ENCODE peak calls at places on chromosomes 5 and 9, in five cellular contexts. R is dorsolateral prefrontal cortex, C is A549, Z is lung, Y is stomach. D is an unnamed sample.
A peak's percentile ranks its signal among the peaks of the same experiment; 100 is the strongest.

GRCh38 chr5:109485030-109485429 is 75.3 kb upstream of the PJA2 start:
- DNase-seq in R (peak; percentile 70), C (no peak), Z (peak; percentile 44), Y (peak; percentile 82), D (no peak)

GRCh38 chr5:103461223-103461622 is 101.4 kb downstream of the NUDT12 start:
- DNase-seq in R (no peak), C (no peak), Z (no peak), Y (no peak), D (no peak)

GRCh38 chr5:2783223-2783622 is 31.7 kb upstream of the IRX2 start:
- DNase-seq in R (no peak), C (no peak), Z (no peak), Y (no peak), D (no peak)

GRCh38 chr5:180824630-180825476 is 22.2 kb upstream of the MGAT1 start:
- DNase-seq in R (no peak), C (no peak), Z (no peak), Y (no peak), D (no peak)

GRCh38 chr9:108813951-108814601 is 41.7 kb downstream of the ACTL7B start:
- DNase-seq in R (no peak), C (peak; percentile 57), Z (no peak), Y (no peak), D (no peak)

GRCh38 chr5:175831507-175831906 is 39.9 kb upstream of the CPLX2 start:
- DNase-seq in R (no peak), C (no peak), Z (no peak), Y (no peak), D (no peak)

GRCh38 chr9:84170521-84171141 is 169.9 kb downstream of the SLC28A3 start:
- DNase-seq in R (peak; percentile 37), C (peak; percentile 30), Z (peak; percentile 59), Y (peak; percentile 64), D (peak; percentile 87)

GRCh38 chr5:39604491-39604890 is 179.7 kb upstream of the DAB2 start:
- DNase-seq in R (no peak), C (no peak), Z (no peak), Y (no peak), D (no peak)

GRCh38 chr5:55864606-55865541 is 13.7 kb downstream of the IL31RA start:
- DNase-seq in R (no peak), C (no peak), Z (no peak), Y (no peak), D (no peak)

GRCh38 chr5:142425286-142426065 is 100.7 kb upstream of the SPRY4 start:
- DNase-seq in R (no peak), C (no peak), Z (no peak), Y (no peak), D (peak; percentile 2)

GRCh38 chr5:154513669-154514084 is 35.6 kb upstream of the HAND1 start:
- DNase-seq in R (no peak), C (no peak), Z (no peak), Y (no peak), D (no peak)

GRCh38 chr5:2387224-2388004 is 364.1 kb downstream of the IRX2 start:
- DNase-seq in R (no peak), C (no peak), Z (no peak), Y (no peak), D (no peak)

GRCh38 chr5:36090033-36090432 is 23.4 kb upstream of the UGT3A2 start:
- DNase-seq in R (no peak), C (no peak), Z (no peak), Y (no peak), D (no peak)

GRCh38 chr5:77181596-77182304 is 28.7 kb upstream of the PDE8B start:
- DNase-seq in R (no peak), C (no peak), Z (no peak), Y (no peak), D (no peak)

GRCh38 chr5:142600611-142601360 is 85.1 kb downstream of the FGF1 start:
- DNase-seq in R (no peak), C (no peak), Z (no peak), Y (peak; percentile 50), D (peak; percentile 81)

GRCh38 chr9:88322906-88323566 is 65.2 kb upstream of the SPIN1 start:
- DNase-seq in R (no peak), C (no peak), Z (no peak), Y (no peak), D (no peak)

DNA sequence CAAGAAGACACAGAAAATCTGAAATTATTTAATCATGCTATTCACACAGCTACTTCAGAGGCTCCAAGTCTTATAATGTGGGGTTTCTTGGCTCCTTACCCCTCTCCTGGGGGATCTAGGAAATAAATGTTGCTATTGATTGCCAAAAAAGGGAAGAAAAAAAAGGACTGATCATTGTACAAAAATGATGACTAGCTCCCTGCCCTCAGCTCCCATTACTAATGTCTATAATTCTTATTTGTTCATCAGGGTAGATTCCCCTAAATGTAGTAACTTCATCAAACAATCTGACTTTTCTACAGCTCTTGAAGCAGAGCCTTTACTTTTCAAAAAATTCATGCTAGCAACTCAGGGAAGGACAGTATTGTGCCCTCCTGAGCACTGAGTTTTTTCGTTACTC is 3.3 kb upstream of the SMC5 start:
- DNase-seq in R (no peak), C (no peak), Z (no peak), Y (no peak), D (no peak)
- H3K4me3 ChIP-seq in R (no peak overlapping the region), C (no peak overlapping the region), Z (no peak overlapping the region), Y (peak overlapping the region; percentile 22), D (peak overlapping the region; percentile 40)

GRCh38 chr9:4327504-4328191 is 27.8 kb upstream of the GLIS3 start:
- DNase-seq in R (no peak), C (no peak), Z (no peak), Y (no peak), D (no peak)
- TF ChIP-seq CTCF in R (no peak), C (no peak), Z (no peak), Y (no peak), D (no peak)

GRCh38 chr5:50727149-50727496 is 60.7 kb downstream of the PARP8 start:
- DNase-seq in R (peak; percentile 69), C (no peak), Z (no peak), Y (peak; percentile 50), D (no peak)

GRCh38 chr5:50722223-50722622 is 55.8 kb downstream of the PARP8 start:
- DNase-seq in R (no peak), C (no peak), Z (no peak), Y (no peak), D (no peak)

GRCh38 chr5:50725800-50726474 is 59.5 kb downstream of the PARP8 start:
- DNase-seq in R (no peak), C (no peak), Z (no peak), Y (no peak), D (no peak)

GRCh38 chr5:50726475-50727148 is 60.2 kb downstream of the PARP8 start:
- DNase-seq in R (no peak), C (no peak), Z (no peak), Y (no peak), D (no peak)

GRCh38 chr5:50724262-50724661 is 57.8 kb downstream of the PARP8 start:
- DNase-seq in R (no peak), C (no peak), Z (no peak), Y (no peak), D (no peak)
- H3K27ac ChIP-seq in R (no peak overlapping the region), C (no peak overlapping the region), Z (no peak overlapping the region), Y (no peak overlapping the region), D (no peak overlapping the region)

GRCh38 chr5:101677961-101678360 is 618.1 kb downstream of the SLCO4C1 start:
- DNase-seq in R (no peak), C (no peak), Z (no peak), Y (no peak), D (no peak)
- H3K4me3 ChIP-seq in R (no peak overlapping the region), C (no peak overlapping the region), Z (no peak overlapping the region), Y (no peak overlapping the region), D (no peak overlapping the region)

DNA sequence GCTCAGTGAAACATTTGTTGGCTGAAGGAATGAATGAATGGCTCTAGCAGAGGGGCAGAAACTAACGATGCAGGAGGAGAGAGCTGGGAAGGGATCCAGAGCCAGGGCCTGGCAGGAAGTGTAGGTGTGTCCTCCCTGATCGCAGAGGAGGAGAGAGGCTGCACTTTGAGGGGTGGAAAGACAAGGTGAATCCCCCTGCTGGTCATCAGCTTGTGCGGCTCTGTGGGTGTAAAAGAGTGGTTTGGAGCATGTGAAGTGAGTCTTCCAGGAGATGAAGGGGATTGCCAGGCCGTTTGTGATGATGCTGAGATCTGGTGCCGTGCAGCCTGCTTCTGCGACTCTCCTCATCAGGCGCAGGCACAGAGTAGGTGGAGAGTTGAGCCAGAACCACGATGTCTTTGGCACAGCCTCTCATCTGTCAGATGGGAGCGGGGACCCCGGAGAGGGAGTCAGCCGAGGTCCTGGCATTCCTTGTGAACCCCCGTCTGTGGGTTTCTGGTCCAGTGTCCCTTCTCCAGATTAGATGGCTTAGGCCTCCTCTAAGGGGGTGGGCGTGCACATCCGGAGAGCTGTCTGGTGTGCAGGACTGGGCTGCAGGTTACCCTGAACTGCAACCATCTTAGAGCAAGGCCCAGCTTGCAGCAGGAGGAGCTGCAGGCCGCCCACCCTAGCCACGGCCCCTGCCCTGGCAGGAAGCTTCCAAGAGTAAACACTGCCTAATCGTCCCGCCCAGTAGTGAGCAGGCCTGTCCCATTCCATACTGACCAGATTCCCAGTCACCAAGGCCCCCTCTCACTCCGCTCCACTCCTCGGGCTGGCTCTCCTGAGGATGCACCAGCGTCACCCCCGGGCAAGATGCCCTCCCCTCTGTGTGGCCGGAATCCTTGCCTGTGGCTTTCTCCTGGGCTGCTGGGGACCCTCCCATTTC is at the start of gene ADAMTS13:
- DNase-seq in R (no peak), C (peak; percentile 58), Z (no peak), Y (no peak), D (no peak)
- TF ChIP-seq CTCF in R (no peak), C (no peak), Z (no peak), Y (no peak), D (no peak)

GRCh38 chr5:43274435-43275114 is 38.6 kb downstream of the HMGCS1 start:
- DNase-seq in R (no peak), C (no peak), Z (peak; percentile 36), Y (peak; percentile 33), D (no peak)
- H3K27ac ChIP-seq in R (no peak overlapping the region), C (no peak overlapping the region), Z (no peak overlapping the region), Y (no peak overlapping the region), D (no peak overlapping the region)

GRCh38 chr9:92665836-92666235 is 4.1 kb downstream of the IPPK start:
- DNase-seq in R (no peak), C (no peak), Z (no peak), Y (no peak), D (no peak)
- H3K4me3 ChIP-seq in R (no peak overlapping the region), C (no peak overlapping the region), Z (no peak overlapping the region), Y (no peak overlapping the region), D (no peak overlapping the region)

D was measured in coronary artery.